ENCODE peak calls at places on chromosomes 7 and 10, in five cellular contexts. B, W, Z, L and N are unnamed samples.

GRCh38 chr10:113151178-113151577 is 201.1 kb downstream of the TCF7L2 start:
- DNase-seq in B (no peak), W (no peak), Z (no peak), L (no peak), N (no peak)

GRCh38 chr7:73312831-73313520 is 4.3 kb upstream of the NSUN5 start:
- DNase-seq in B (no peak), W (no peak), Z (no peak), L (no peak), N (no peak)

GRCh38 chr7:4964506-4964905 is 5.5 kb upstream of the MMD2 start:
- DNase-seq in B (no peak), W (no peak), Z (no peak), L (no peak), N (no peak)

GRCh38 chr7:50307368-50308012 is 3.0 kb downstream of the IKZF1 start:
- DNase-seq in B (no peak), W (no peak), Z (no peak), L (no peak), N (no peak)

GRCh38 chr7:55360486-55360885 is 4.7 kb upstream of the LANCL2 start:
- DNase-seq in B (no peak), W (no peak), Z (no peak), L (no peak), N (no peak)

GRCh38 chr10:78579995-78580394 is 488.8 kb upstream of the ZMIZ1 start:
- DNase-seq in B (no peak), W (no peak), Z (peak), L (no peak), N (no peak)

GRCh38 chr10:126945351-126946035 is 40.3 kb downstream of the DOCK1 start:
- DNase-seq in B (no peak), W (no peak), Z (no peak), L (no peak), N (no peak)

GRCh38 chr10:1627945-1628344 is 109.4 kb downstream of the ADARB2 start:
- DNase-seq in B (no peak), W (no peak), Z (no peak), L (no peak), N (no peak)

GRCh38 chr7:35035511-35035921 is 1.8 kb downstream of the DPY19L1 start:
- DNase-seq in B (peak), W (peak), Z (peak), L (no peak), N (peak)

GRCh38 chr7:151432658-151433521 is 7.1 kb downstream of the CRYGN start:
- DNase-seq in B (no peak), W (peak), Z (no peak), L (peak), N (no peak)

GRCh38 chr10:22343761-22344160 is 1.5 kb upstream of the SPAG6 start:
- DNase-seq in B (no peak), W (no peak), Z (no peak), L (no peak), N (no peak)

GRCh38 chr7:20539201-20539600 is 76.3 kb upstream of the ABCB5 start:
- DNase-seq in B (no peak), W (peak), Z (peak), L (no peak), N (peak)

GRCh38 chr10:79147796-79148451 is 79.2 kb downstream of the ZMIZ1 start:
- DNase-seq in B (no peak), W (no peak), Z (no peak), L (no peak), N (no peak)

GRCh38 chr10:12690525-12691139 is 310.9 kb downstream of the CCDC3 start:
- DNase-seq in B (peak), W (no peak), Z (no peak), L (no peak), N (no peak)

GRCh38 chr7:41629711-41630111 is 73.2 kb downstream of the INHBA start:
- DNase-seq in B (peak), W (no peak), Z (no peak), L (no peak), N (no peak)

GRCh38 chr7:105837765-105838241 is 38.6 kb downstream of the ATXN7L1 start:
- DNase-seq in B (no peak), W (no peak), Z (no peak), L (no peak), N (no peak)

GRCh38 chr10:125562737-125563136 is 120.2 kb downstream of the TEX36 start:
- DNase-seq in B (no peak), W (no peak), Z (no peak), L (no peak), N (peak)

GRCh38 chr7:105621617-105622016 is 40.3 kb upstream of the EFCAB10 start:
- DNase-seq in B (peak), W (no peak), Z (no peak), L (no peak), N (no peak)

GRCh38 chr7:46352335-46352954 is 431.4 kb upstream of the IGFBP3 start:
- DNase-seq in B (peak), W (peak), Z (peak), L (peak), N (peak)

GRCh38 chr7:40622830-40623507 is 488.2 kb downstream of the SUGCT start:
- DNase-seq in B (no peak), W (no peak), Z (peak), L (no peak), N (no peak)

GRCh38 chr10:112960151-112960681 is 10.2 kb downstream of the TCF7L2 start:
- DNase-seq in B (no peak), W (no peak), Z (no peak), L (no peak), N (no peak)

GRCh38 chr7:29976673-29977072 is 12.9 kb downstream of the SCRN1 start:
- DNase-seq in B (peak), W (no peak), Z (no peak), L (no peak), N (no peak)

GRCh38 chr10:33473688-33474087 is 139.2 kb upstream of the NRP1 start:
- DNase-seq in B (no peak), W (no peak), Z (no peak), L (no peak), N (no peak)

GRCh38 chr10:124619195-124619594 is 125.0 kb downstream of the FAM53B start:
- DNase-seq in B (peak), W (no peak), Z (no peak), L (no peak), N (no peak)

GRCh38 chr7:149097088-149097487 is 6.6 kb upstream of the ZNF786 start:
- DNase-seq in B (peak), W (no peak), Z (no peak), L (no peak), N (no peak)

GRCh38 chr7:1059200-1060091 is 15.1 kb downstream of the GPR146 start:
- DNase-seq in B (no peak), W (no peak), Z (no peak), L (peak), N (peak)
- TF ChIP-seq BHLHE40 in B (no peak), W (no peak), Z (no peak), L (no peak), N (no peak)

DNA sequence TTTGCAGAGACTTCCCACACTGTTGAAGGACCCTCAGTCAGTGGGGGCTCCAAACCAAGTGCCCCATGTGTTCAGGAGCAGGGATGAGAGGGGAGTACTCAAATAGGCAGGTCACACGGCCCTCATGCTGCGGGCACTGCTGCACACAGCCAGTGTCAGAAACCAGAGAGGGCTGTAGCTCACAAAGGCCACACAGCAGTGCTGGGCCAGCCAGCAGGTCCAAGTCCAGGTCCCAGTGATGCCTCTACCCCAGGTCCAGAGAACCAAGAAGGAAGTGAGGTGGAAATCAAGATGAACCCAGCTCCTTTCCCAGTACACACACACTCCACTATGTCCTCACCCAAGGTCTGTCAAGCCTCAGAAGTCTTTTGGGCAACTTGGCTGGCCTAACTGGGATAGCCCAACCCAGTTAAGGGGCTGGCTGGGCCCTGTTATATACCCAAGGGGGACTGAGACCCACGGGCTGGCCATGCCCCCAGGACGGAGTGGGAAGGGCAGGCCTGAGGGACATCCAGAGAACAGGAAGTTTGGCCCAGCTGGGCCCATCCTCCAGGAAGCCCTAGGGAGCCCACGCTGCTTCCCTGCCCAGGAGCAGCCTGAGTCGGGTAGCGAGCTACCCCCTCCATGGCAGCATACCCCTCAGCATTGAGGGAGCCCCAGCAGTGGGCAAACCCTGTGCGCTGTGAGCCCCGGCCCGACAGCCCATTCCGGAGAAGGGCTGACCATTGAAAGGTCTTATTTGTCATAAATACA is 24.3 kb downstream of the GRID1 start:
- DNase-seq in B (no peak), W (no peak), Z (no peak), L (no peak), N (no peak)
- TF ChIP-seq BHLHE40 in B (no peak), W (no peak), Z (no peak), L (no peak), N (no peak)

GRCh38 chr7:132546366-132547145 is 29.7 kb downstream of the PLXNA4 start:
- DNase-seq in B (no peak), W (no peak), Z (no peak), L (no peak), N (no peak)

GRCh38 chr7:132545756-132546155 is 30.5 kb downstream of the PLXNA4 start:
- DNase-seq in B (no peak), W (no peak), Z (no peak), L (no peak), N (no peak)

GRCh38 chr7:132548489-132549078 is 27.7 kb downstream of the PLXNA4 start:
- DNase-seq in B (peak), W (no peak), Z (no peak), L (no peak), N (no peak)

GRCh38 chr7:132544999-132545398 is 31.3 kb downstream of the PLXNA4 start:
- DNase-seq in B (no peak), W (no peak), Z (no peak), L (no peak), N (no peak)

DNA sequence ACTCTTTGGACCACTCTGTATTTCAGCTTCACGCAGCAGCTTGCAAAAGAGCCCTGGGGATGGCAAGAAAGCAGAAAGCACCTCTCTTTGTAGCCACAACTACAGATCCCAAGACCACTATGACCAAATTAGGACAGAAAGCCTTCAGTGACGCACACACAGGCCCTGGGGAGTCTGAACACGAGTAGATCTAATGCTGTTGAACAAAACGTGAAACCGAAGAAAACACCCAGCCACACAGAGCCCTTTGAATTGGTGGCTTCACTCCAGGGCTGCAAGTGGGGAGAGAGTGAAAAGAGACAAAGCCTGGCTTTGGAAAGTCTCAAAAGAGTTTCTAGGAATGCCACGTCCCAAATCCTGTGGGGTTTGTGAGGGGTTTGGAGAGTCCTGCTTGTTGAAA is 28.5 kb downstream of the PLXNA4 start:
- DNase-seq in B (no peak), W (no peak), Z (no peak), L (no peak), N (no peak)
- TF ChIP-seq BHLHE40 in B (no peak), W (no peak), Z (no peak), L (no peak), N (no peak)

DNA sequence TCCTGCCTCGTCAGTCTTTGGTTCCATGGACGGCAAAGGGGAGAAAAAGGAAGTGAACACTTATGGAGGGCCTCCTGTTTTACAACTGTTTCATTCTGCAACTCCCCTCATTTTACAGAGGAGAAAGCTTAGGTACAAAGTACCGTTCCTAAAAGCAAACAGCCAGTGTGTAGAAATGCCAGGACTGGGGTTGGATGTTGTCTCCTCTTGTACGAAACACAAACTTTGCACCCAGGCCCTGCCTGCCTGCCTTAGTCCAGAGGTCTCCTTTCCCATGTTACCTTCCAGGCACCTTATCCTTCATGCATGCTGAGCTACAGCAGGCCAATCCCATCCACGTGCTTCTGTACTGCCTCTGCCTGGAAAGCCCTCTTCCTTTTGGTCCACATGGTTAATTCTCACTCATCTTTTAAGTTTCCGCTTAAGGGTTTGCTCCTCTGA is 86.0 kb downstream of the ICA1 start:
- DNase-seq in B (no peak), W (no peak), Z (peak), L (no peak), N (no peak)
- TF ChIP-seq BHLHE40 in B (no peak), W (no peak), Z (no peak), L (no peak), N (no peak)

GRCh38 chr10:122236690-122237306 is 34.3 kb upstream of the BTBD16 start:
- DNase-seq in B (no peak), W (no peak), Z (no peak), L (no peak), N (no peak)
- TF ChIP-seq BHLHE40 in B (no peak), W (no peak), Z (no peak), L (no peak), N (no peak)

DNA sequence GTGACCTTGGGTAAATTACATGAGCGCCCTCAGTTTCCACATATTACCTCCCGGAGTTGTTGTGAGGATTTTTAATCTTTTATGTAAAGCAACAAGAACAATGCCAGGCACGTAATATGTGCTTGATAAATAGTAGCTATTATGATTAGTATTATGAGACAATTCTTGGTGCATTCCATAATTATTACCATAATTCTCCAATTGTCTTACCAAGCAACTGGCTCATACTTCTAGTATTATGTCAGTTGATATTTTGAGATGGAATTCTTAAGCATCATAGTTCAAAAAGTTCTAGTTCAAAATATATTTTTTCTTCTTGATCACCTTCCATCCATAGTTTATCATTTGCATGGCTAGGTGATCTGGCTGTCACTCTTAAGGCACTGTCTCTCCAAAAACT is 259.0 kb downstream of the BBS9 start:
- DNase-seq in B (peak), W (no peak), Z (no peak), L (no peak), N (no peak)
- TF ChIP-seq BHLHE40 in B (no peak), W (no peak), Z (no peak), L (no peak), N (no peak)

GRCh38 chr7:135775230-135775629 is 26.6 kb upstream of the FAM180A start:
- DNase-seq in B (no peak), W (no peak), Z (no peak), L (no peak), N (no peak)

GRCh38 chr7:135774284-135774683 is 25.7 kb upstream of the FAM180A start:
- DNase-seq in B (peak), W (peak), Z (peak), L (no peak), N (no peak)

GRCh38 chr7:135771961-135772638 is 23.5 kb upstream of the FAM180A start:
- DNase-seq in B (peak), W (no peak), Z (no peak), L (no peak), N (no peak)

GRCh38 chr7:135772639-135773019 is 24.0 kb upstream of the FAM180A start:
- DNase-seq in B (no peak), W (no peak), Z (no peak), L (no peak), N (no peak)

DNA sequence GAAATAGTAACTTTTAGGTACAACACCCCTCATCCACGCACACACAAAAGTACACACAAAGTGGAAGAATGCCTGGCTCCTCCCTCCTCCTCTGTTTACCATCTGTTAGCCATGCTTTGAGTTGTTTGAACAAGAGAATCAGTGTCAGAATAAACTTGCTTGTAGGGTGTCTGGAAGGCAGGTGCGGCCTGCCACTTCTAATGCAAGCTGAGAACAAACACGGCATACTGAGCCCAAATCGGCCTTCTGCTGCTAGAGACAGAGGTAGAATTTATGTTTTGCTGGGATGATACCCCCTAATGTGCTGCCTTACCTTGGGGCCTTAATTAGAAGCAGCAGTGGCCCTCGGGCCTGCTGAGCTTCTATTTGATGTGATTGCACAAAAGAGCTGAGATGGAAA is 24.8 kb upstream of the FAM180A start:
- DNase-seq in B (peak), W (no peak), Z (no peak), L (no peak), N (no peak)
- TF ChIP-seq BHLHE40 in B (no peak), W (no peak), Z (no peak), L (no peak), N (no peak)